ENCODE peak calls at places on chromosomes 7 and 10, in five cellular contexts. T is fibroblast of lung; M is activated naive CD8-positive, alpha-beta T cell treated with anti-CD3 and anti-CD28 coated beads, Interleukin-2, amount 50 U/mL, for 24 hours; V is amygdala; D is activated CD4-positive, CD25-positive, alpha-beta regulatory T cell. H is an unnamed sample.
A peak's percentile ranks its signal among the peaks of the same experiment; 100 is the strongest.

GRCh38 chr10:120562956-120563355 is 105.9 kb downstream of the PLPP4 start:
- DNase-seq in T (no peak), M (no peak), V (no peak), D (no peak), H (no peak)

GRCh38 chr7:77354484-77354883 is 61.7 kb downstream of the GSAP start:
- DNase-seq in T (no peak), M (no peak), V (no peak), D (no peak), H (no peak)

GRCh38 chr7:82805527-82805960 is 357.1 kb downstream of the PCLO start:
- DNase-seq in T (peak; percentile 96), M (no peak), V (no peak), D (no peak), H (no peak)

GRCh38 chr10:27861781-27862180 is 116.2 kb upstream of the MKX start:
- DNase-seq in T (no peak), M (no peak), V (no peak), D (no peak), H (no peak)

GRCh38 chr10:113709221-113709838 is 29.6 kb downstream of the CASP7 start:
- DNase-seq in T (peak; percentile 79), M (no peak), V (peak; percentile 25), D (no peak), H (peak; percentile 19)

GRCh38 chr10:77456414-77456813 is 181.2 kb downstream of the KCNMA1 start:
- DNase-seq in T (no peak), M (no peak), V (no peak), D (no peak), H (no peak)

GRCh38 chr7:20350518-20350951 is 19.8 kb downstream of the ITGB8 start:
- DNase-seq in T (peak; percentile 54), M (no peak), V (peak; percentile 86), D (no peak), H (no peak)

GRCh38 chr10:127464561-127464960 is 84.5 kb upstream of the NPS start:
- DNase-seq in T (no peak), M (no peak), V (no peak), D (no peak), H (no peak)

GRCh38 chr7:120030871-120031270 is 242.1 kb upstream of the KCND2 start:
- DNase-seq in T (no peak), M (no peak), V (no peak), D (no peak), H (no peak)